ENCODE peak calls at places on chromosomes 4 and X, in ten cellular contexts. One of them, this sample, is unnamed.

GRCh38 chrX:19532709-19533108 is 17.4 kb upstream of the MAP3K15 start:
- DNase-seq in colonic mucosa: no peak
- DNase-seq in K562: no peak
- DNase-seq in pancreas: no peak
- DNase-seq in CD8-positive, alpha-beta T cell: no peak
- DNase-seq in coronary artery: no peak
- DNase-seq in GM12878: no peak
- DNase-seq in naive thymus-derived CD4-positive, alpha-beta T cell: no peak
- DNase-seq in CD8-positive, alpha-beta memory T cell: no peak
- DNase-seq in IMR-90: no peak
- DNase-seq in this sample: no peak

GRCh38 chr4:95170176-95170575 is 378.6 kb downstream of the UNC5C start:
- DNase-seq in pancreas: no peak
- DNase-seq in colonic mucosa: no peak
- DNase-seq in IMR-90: no peak
- DNase-seq in CD8-positive, alpha-beta memory T cell: no peak
- DNase-seq in naive thymus-derived CD4-positive, alpha-beta T cell: no peak
- DNase-seq in CD8-positive, alpha-beta T cell: no peak
- DNase-seq in K562: no peak
- DNase-seq in coronary artery: no peak
- DNase-seq in GM12878: no peak
- DNase-seq in this sample: no peak

GRCh38 chr4:129583868-129584267 is 487.9 kb downstream of the C4orf33 start:
- DNase-seq in pancreas: no peak
- DNase-seq in CD8-positive, alpha-beta memory T cell: no peak
- DNase-seq in colonic mucosa: no peak
- DNase-seq in K562: no peak
- DNase-seq in CD8-positive, alpha-beta T cell: no peak
- DNase-seq in IMR-90: no peak
- DNase-seq in naive thymus-derived CD4-positive, alpha-beta T cell: no peak
- DNase-seq in GM12878: no peak
- DNase-seq in coronary artery: peak; percentile 62
- DNase-seq in this sample: no peak

GRCh38 chr4:657338-658030 is 16.6 kb downstream of the ATP5ME start:
- DNase-seq in CD8-positive, alpha-beta T cell: no peak
- DNase-seq in colonic mucosa: no peak
- DNase-seq in CD8-positive, alpha-beta memory T cell: no peak
- DNase-seq in IMR-90: no peak
- DNase-seq in naive thymus-derived CD4-positive, alpha-beta T cell: no peak
- DNase-seq in coronary artery: no peak
- DNase-seq in K562: no peak
- DNase-seq in GM12878: no peak
- DNase-seq in pancreas: peak; percentile 72
- DNase-seq in this sample: no peak

GRCh38 chrX:114097411-114097810 is 486.5 kb upstream of the HTR2C start:
- DNase-seq in CD8-positive, alpha-beta T cell: no peak
- DNase-seq in K562: no peak
- DNase-seq in pancreas: no peak
- DNase-seq in CD8-positive, alpha-beta memory T cell: no peak
- DNase-seq in colonic mucosa: no peak
- DNase-seq in GM12878: no peak
- DNase-seq in IMR-90: no peak
- DNase-seq in coronary artery: no peak
- DNase-seq in naive thymus-derived CD4-positive, alpha-beta T cell: no peak
- DNase-seq in this sample: no peak

GRCh38 chr4:8435656-8436121 is 4.8 kb downstream of the ACOX3 start:
- DNase-seq in coronary artery: no peak
- DNase-seq in naive thymus-derived CD4-positive, alpha-beta T cell: peak; percentile 28
- DNase-seq in CD8-positive, alpha-beta T cell: no peak
- DNase-seq in K562: peak; percentile 48
- DNase-seq in IMR-90: peak; percentile 15
- DNase-seq in pancreas: no peak
- DNase-seq in CD8-positive, alpha-beta memory T cell: no peak
- DNase-seq in GM12878: peak; percentile 62
- DNase-seq in colonic mucosa: no peak
- DNase-seq in this sample: peak; percentile 24

GRCh38 chr4:167541286-167541685 is 307.0 kb upstream of the SPOCK3 start:
- DNase-seq in coronary artery: no peak
- DNase-seq in naive thymus-derived CD4-positive, alpha-beta T cell: no peak
- DNase-seq in pancreas: no peak
- DNase-seq in CD8-positive, alpha-beta T cell: no peak
- DNase-seq in IMR-90: no peak
- DNase-seq in K562: no peak
- DNase-seq in GM12878: no peak
- DNase-seq in colonic mucosa: no peak
- DNase-seq in CD8-positive, alpha-beta memory T cell: no peak
- DNase-seq in this sample: no peak

GRCh38 chrX:7514871-7515599 is 327.9 kb upstream of the VCX start:
- DNase-seq in pancreas: no peak
- DNase-seq in coronary artery: no peak
- DNase-seq in GM12878: no peak
- DNase-seq in IMR-90: no peak
- DNase-seq in colonic mucosa: no peak
- DNase-seq in CD8-positive, alpha-beta memory T cell: no peak
- DNase-seq in CD8-positive, alpha-beta T cell: no peak
- DNase-seq in naive thymus-derived CD4-positive, alpha-beta T cell: no peak
- DNase-seq in K562: no peak
- DNase-seq in this sample: no peak

GRCh38 chr4:172758586-172759340 is 409.8 kb upstream of the GALNT7 start:
- DNase-seq in naive thymus-derived CD4-positive, alpha-beta T cell: no peak
- DNase-seq in CD8-positive, alpha-beta memory T cell: no peak
- DNase-seq in K562: no peak
- DNase-seq in colonic mucosa: no peak
- DNase-seq in GM12878: no peak
- DNase-seq in pancreas: no peak
- DNase-seq in IMR-90: peak; percentile 89
- DNase-seq in CD8-positive, alpha-beta T cell: no peak
- DNase-seq in coronary artery: no peak
- DNase-seq in this sample: no peak

GRCh38 chrX:3191186-3191585 is 149.9 kb downstream of the ARSF start:
- DNase-seq in coronary artery: no peak
- DNase-seq in CD8-positive, alpha-beta memory T cell: no peak
- DNase-seq in GM12878: no peak
- DNase-seq in IMR-90: peak; percentile 9
- DNase-seq in colonic mucosa: no peak
- DNase-seq in pancreas: no peak
- DNase-seq in CD8-positive, alpha-beta T cell: no peak
- DNase-seq in naive thymus-derived CD4-positive, alpha-beta T cell: no peak
- DNase-seq in K562: no peak
- DNase-seq in this sample: no peak

DNA sequence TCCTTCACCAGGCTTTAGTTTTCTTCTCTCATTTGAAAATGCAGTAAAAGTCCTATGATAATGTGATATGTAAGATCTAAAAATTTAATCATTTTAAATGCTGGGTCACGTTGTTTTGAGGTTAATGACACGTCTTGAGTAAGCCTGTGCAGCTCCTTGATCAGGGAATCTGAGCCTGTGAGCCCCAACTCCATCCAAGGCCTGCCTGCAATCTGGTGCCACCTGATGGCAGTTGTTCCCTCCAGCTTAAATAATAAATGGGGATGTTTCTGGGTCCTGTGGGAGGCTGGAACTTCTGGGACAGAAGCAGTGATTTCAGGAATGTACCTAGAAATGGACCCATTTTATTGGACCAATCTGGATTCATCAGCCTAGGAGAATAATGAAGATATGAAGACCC is 455.4 kb upstream of the ADGRL3 start:
- DNase-seq in pancreas: no peak
- DNase-seq in coronary artery: no peak
- DNase-seq in CD8-positive, alpha-beta memory T cell: no peak
- DNase-seq in CD8-positive, alpha-beta T cell: no peak
- DNase-seq in K562: no peak
- DNase-seq in naive thymus-derived CD4-positive, alpha-beta T cell: no peak
- DNase-seq in colonic mucosa: no peak
- DNase-seq in IMR-90: peak; percentile 45
- DNase-seq in GM12878: no peak
- DNase-seq in this sample: no peak
- H3K4me3 ChIP-seq in pancreas: no peak overlapping the region
- H3K4me3 ChIP-seq in coronary artery: no peak overlapping the region
- H3K4me3 ChIP-seq in CD8-positive, alpha-beta memory T cell: no peak overlapping the region
- H3K4me3 ChIP-seq in CD8-positive, alpha-beta T cell: no peak overlapping the region
- H3K4me3 ChIP-seq in K562: no peak overlapping the region
- H3K4me3 ChIP-seq in naive thymus-derived CD4-positive, alpha-beta T cell: no peak overlapping the region
- H3K4me3 ChIP-seq in colonic mucosa: no peak overlapping the region
- H3K4me3 ChIP-seq in IMR-90: no peak overlapping the region
- H3K4me3 ChIP-seq in GM12878: no peak overlapping the region
- H3K4me3 ChIP-seq in this sample: no peak overlapping the region

DNA sequence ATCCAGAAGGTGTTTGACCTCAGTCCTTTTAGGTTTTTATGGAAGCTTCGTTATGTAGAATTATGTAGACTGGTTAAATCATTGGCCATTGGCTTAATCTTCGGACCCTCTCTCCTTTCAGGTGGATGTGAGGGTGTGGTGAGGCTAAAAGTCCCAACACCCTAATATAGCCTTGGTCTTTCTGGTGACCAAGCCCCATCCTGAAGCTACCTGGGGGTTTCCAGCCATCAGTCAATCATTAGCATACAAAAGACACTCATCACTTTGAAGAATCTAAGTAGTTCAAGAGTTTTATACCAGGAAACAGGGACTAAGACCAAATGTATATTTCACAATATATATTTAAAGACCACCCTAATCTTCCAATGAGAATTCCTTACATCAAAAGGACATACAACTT is 5.5 kb downstream of the DDIT4L start:
- DNase-seq in K562: no peak
- DNase-seq in colonic mucosa: no peak
- DNase-seq in IMR-90: no peak
- DNase-seq in GM12878: no peak
- DNase-seq in CD8-positive, alpha-beta T cell: no peak
- DNase-seq in pancreas: no peak
- DNase-seq in CD8-positive, alpha-beta memory T cell: no peak
- DNase-seq in naive thymus-derived CD4-positive, alpha-beta T cell: no peak
- DNase-seq in coronary artery: no peak
- DNase-seq in this sample: no peak
- H3K27ac ChIP-seq in K562: no peak overlapping the region
- H3K27ac ChIP-seq in colonic mucosa: no peak overlapping the region
- H3K27ac ChIP-seq in IMR-90: no peak overlapping the region
- H3K27ac ChIP-seq in GM12878: no peak overlapping the region
- H3K27ac ChIP-seq in CD8-positive, alpha-beta T cell: no peak overlapping the region
- H3K27ac ChIP-seq in pancreas: no peak overlapping the region
- H3K27ac ChIP-seq in CD8-positive, alpha-beta memory T cell: no peak overlapping the region
- H3K27ac ChIP-seq in naive thymus-derived CD4-positive, alpha-beta T cell: no peak overlapping the region
- H3K27ac ChIP-seq in coronary artery: no peak overlapping the region
- H3K27ac ChIP-seq in this sample: no peak overlapping the region

GRCh38 chr4:13548984-13549546 is 4.8 kb upstream of the NKX3-2 start:
- DNase-seq in CD8-positive, alpha-beta memory T cell: peak; percentile 80
- DNase-seq in coronary artery: no peak
- DNase-seq in K562: peak; percentile 88
- DNase-seq in IMR-90: peak; percentile 74
- DNase-seq in GM12878: peak; percentile 72
- DNase-seq in naive thymus-derived CD4-positive, alpha-beta T cell: peak; percentile 87
- DNase-seq in colonic mucosa: peak; percentile 90
- DNase-seq in CD8-positive, alpha-beta T cell: peak; percentile 72
- DNase-seq in pancreas: peak; percentile 87
- DNase-seq in this sample: peak; percentile 71

GRCh38 chr4:13546374-13546854 is 2.1 kb upstream of the NKX3-2 start:
- DNase-seq in coronary artery: no peak
- DNase-seq in pancreas: no peak
- DNase-seq in CD8-positive, alpha-beta T cell: no peak
- DNase-seq in naive thymus-derived CD4-positive, alpha-beta T cell: no peak
- DNase-seq in GM12878: no peak
- DNase-seq in CD8-positive, alpha-beta memory T cell: no peak
- DNase-seq in IMR-90: no peak
- DNase-seq in colonic mucosa: no peak
- DNase-seq in K562: no peak
- DNase-seq in this sample: no peak

GRCh38 chr4:13546855-13547562 is 2.7 kb upstream of the NKX3-2 start:
- DNase-seq in colonic mucosa: peak; percentile 31
- DNase-seq in CD8-positive, alpha-beta T cell: no peak
- DNase-seq in coronary artery: no peak
- DNase-seq in CD8-positive, alpha-beta memory T cell: no peak
- DNase-seq in naive thymus-derived CD4-positive, alpha-beta T cell: no peak
- DNase-seq in GM12878: no peak
- DNase-seq in K562: no peak
- DNase-seq in IMR-90: no peak
- DNase-seq in pancreas: no peak
- DNase-seq in this sample: no peak

GRCh38 chr4:13547563-13548041 is 3.3 kb upstream of the NKX3-2 start:
- DNase-seq in CD8-positive, alpha-beta memory T cell: no peak
- DNase-seq in colonic mucosa: no peak
- DNase-seq in CD8-positive, alpha-beta T cell: no peak
- DNase-seq in coronary artery: no peak
- DNase-seq in K562: no peak
- DNase-seq in pancreas: no peak
- DNase-seq in naive thymus-derived CD4-positive, alpha-beta T cell: peak; percentile 51
- DNase-seq in IMR-90: no peak
- DNase-seq in GM12878: no peak
- DNase-seq in this sample: no peak

DNA sequence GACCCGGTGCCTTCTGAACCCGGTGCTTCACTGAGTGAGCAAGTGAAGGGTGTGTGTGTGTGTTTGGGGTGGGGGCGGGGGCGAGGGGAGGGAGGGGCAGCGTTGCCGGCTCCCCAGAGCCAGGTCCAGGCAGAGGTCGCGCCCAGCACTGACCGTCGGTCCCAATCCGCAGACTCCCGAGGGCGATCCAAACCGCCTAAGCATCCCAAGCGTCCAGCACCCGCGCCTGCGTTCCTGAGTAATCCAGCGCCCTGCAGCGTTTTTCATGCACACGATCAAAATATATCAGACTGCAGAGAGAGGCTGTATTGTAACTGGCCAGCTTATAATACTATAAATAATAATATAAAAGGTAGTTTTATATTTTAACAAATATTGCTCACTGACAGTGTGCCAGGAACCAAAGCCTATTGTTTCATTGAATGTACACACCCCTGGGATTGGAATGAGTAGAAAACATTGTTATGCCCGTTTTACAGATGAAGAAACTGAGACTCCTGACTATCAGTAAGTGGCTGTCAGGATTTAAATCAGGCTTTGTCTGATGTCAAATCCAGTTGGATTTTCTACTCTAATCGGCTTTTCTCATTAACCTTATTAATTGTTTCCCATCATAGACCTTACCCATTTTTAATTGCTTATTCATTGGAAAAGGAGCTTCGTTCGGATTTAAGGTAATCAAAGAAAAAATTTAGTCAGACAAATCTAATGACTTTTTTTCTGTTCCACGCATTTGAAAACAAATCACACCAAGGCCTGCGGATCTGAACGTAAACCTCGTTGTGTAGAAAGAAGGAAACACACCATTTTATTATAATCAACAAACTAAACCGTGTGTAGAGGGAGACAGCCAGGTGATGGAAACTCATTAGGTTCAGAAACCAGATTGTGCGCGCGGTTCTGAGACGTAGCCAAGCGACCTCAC is 4.0 kb upstream of the NKX3-2 start:
- DNase-seq in CD8-positive, alpha-beta memory T cell: no peak
- DNase-seq in colonic mucosa: no peak
- DNase-seq in pancreas: no peak
- DNase-seq in GM12878: no peak
- DNase-seq in IMR-90: no peak
- DNase-seq in naive thymus-derived CD4-positive, alpha-beta T cell: no peak
- DNase-seq in coronary artery: no peak
- DNase-seq in K562: no peak
- DNase-seq in CD8-positive, alpha-beta T cell: no peak
- DNase-seq in this sample: no peak
- H3K4me3 ChIP-seq in CD8-positive, alpha-beta memory T cell: no peak overlapping the region
- H3K4me3 ChIP-seq in colonic mucosa: peak overlapping the region; percentile 48
- H3K4me3 ChIP-seq in pancreas: peak overlapping the region; percentile 31
- H3K4me3 ChIP-seq in GM12878: peak overlapping the region; percentile 75
- H3K4me3 ChIP-seq in IMR-90: no peak overlapping the region
- H3K4me3 ChIP-seq in naive thymus-derived CD4-positive, alpha-beta T cell: no peak overlapping the region
- H3K4me3 ChIP-seq in coronary artery: peak overlapping the region; percentile 65
- H3K4me3 ChIP-seq in K562: peak overlapping the region; percentile 28
- H3K4me3 ChIP-seq in CD8-positive, alpha-beta T cell: no peak overlapping the region
- H3K4me3 ChIP-seq in this sample: no peak overlapping the region

GRCh38 chr4:122863626-122864025 is 37.0 kb downstream of the FGF2 start:
- DNase-seq in coronary artery: no peak
- DNase-seq in IMR-90: no peak
- DNase-seq in CD8-positive, alpha-beta T cell: no peak
- DNase-seq in CD8-positive, alpha-beta memory T cell: no peak
- DNase-seq in colonic mucosa: no peak
- DNase-seq in K562: no peak
- DNase-seq in pancreas: no peak
- DNase-seq in GM12878: no peak
- DNase-seq in naive thymus-derived CD4-positive, alpha-beta T cell: no peak
- DNase-seq in this sample: no peak
- H3K27ac ChIP-seq in coronary artery: no peak overlapping the region
- H3K27ac ChIP-seq in IMR-90: no peak overlapping the region
- H3K27ac ChIP-seq in CD8-positive, alpha-beta T cell: no peak overlapping the region
- H3K27ac ChIP-seq in CD8-positive, alpha-beta memory T cell: no peak overlapping the region
- H3K27ac ChIP-seq in colonic mucosa: no peak overlapping the region
- H3K27ac ChIP-seq in K562: no peak overlapping the region
- H3K27ac ChIP-seq in pancreas: no peak overlapping the region
- H3K27ac ChIP-seq in GM12878: no peak overlapping the region
- H3K27ac ChIP-seq in naive thymus-derived CD4-positive, alpha-beta T cell: no peak overlapping the region
- H3K27ac ChIP-seq in this sample: no peak overlapping the region

This sample was measured in small intestine.